ENCODE peak calls at places on chromosomes 1 and 21, in six cellular contexts. One of them, this sample, is unnamed.

GRCh38 chr21:15687208-15687607 is 42.6 kb upstream of the USP25 start:
- DNase-seq in GM13977: no peak
- DNase-seq in AG04450: no peak
- DNase-seq in astrocyte of the cerebellum: no peak
- DNase-seq in suprapubic skin: no peak
- DNase-seq in left lung: no peak
- DNase-seq in this sample: no peak

GRCh38 chr1:90925928-90926869 is 95.6 kb downstream of the ZNF644 start:
- DNase-seq in astrocyte of the cerebellum: peak; percentile 55
- DNase-seq in left lung: no peak
- DNase-seq in AG04450: peak; percentile 34
- DNase-seq in GM13977: no peak
- DNase-seq in suprapubic skin: no peak
- DNase-seq in this sample: no peak

GRCh38 chr21:42657676-42658319 is 4.4 kb downstream of the PDE9A start:
- DNase-seq in AG04450: no peak
- DNase-seq in astrocyte of the cerebellum: no peak
- DNase-seq in suprapubic skin: no peak
- DNase-seq in GM13977: no peak
- DNase-seq in left lung: peak; percentile 76
- DNase-seq in this sample: no peak

GRCh38 chr1:65175171-65176070 is 27.4 kb downstream of the AK4 start:
- DNase-seq in suprapubic skin: no peak
- DNase-seq in AG04450: no peak
- DNase-seq in left lung: no peak
- DNase-seq in astrocyte of the cerebellum: peak; percentile 45
- DNase-seq in GM13977: no peak
- DNase-seq in this sample: no peak

GRCh38 chr1:153262462-153263157 is 3.1 kb downstream of the LORICRIN start:
- DNase-seq in astrocyte of the cerebellum: no peak
- DNase-seq in GM13977: peak; percentile 60
- DNase-seq in left lung: no peak
- DNase-seq in AG04450: no peak
- DNase-seq in suprapubic skin: no peak
- DNase-seq in this sample: no peak

GRCh38 chr1:112707217-112708001 is 482 bp upstream of the RHOC start:
- DNase-seq in AG04450: no peak
- DNase-seq in GM13977: peak; percentile 90
- DNase-seq in left lung: peak; percentile 96
- DNase-seq in suprapubic skin: peak; percentile 91
- DNase-seq in astrocyte of the cerebellum: peak; percentile 60
- DNase-seq in this sample: peak; percentile 85

GRCh38 chr21:38645282-38645681 is 147.0 kb upstream of the ERG start:
- DNase-seq in astrocyte of the cerebellum: peak; percentile 70
- DNase-seq in GM13977: no peak
- DNase-seq in left lung: no peak
- DNase-seq in suprapubic skin: no peak
- DNase-seq in AG04450: peak; percentile 34
- DNase-seq in this sample: no peak

GRCh38 chr1:246219508-246220030 is 287.5 kb downstream of the SMYD3 start:
- DNase-seq in astrocyte of the cerebellum: no peak
- DNase-seq in left lung: no peak
- DNase-seq in suprapubic skin: no peak
- DNase-seq in GM13977: peak; percentile 36
- DNase-seq in AG04450: no peak
- DNase-seq in this sample: peak; percentile 12

GRCh38 chr1:69929278-69930057 is 275.9 kb downstream of the LRRC40 start:
- DNase-seq in GM13977: no peak
- DNase-seq in astrocyte of the cerebellum: no peak
- DNase-seq in suprapubic skin: no peak
- DNase-seq in AG04450: no peak
- DNase-seq in left lung: no peak
- DNase-seq in this sample: no peak

GRCh38 chr1:30106125-30106524 is 617.3 kb downstream of the MATN1 start:
- DNase-seq in astrocyte of the cerebellum: no peak
- DNase-seq in AG04450: no peak
- DNase-seq in suprapubic skin: no peak
- DNase-seq in left lung: no peak
- DNase-seq in GM13977: no peak
- DNase-seq in this sample: peak; percentile 60

GRCh38 chr1:25031601-25031965 is 101.5 kb upstream of the RUNX3 start:
- DNase-seq in suprapubic skin: no peak
- DNase-seq in left lung: peak; percentile 42
- DNase-seq in GM13977: peak; percentile 62
- DNase-seq in AG04450: no peak
- DNase-seq in astrocyte of the cerebellum: no peak
- DNase-seq in this sample: no peak

GRCh38 chr1:170685166-170685565 is 21.2 kb downstream of the PRRX1 start:
- DNase-seq in AG04450: no peak
- DNase-seq in GM13977: no peak
- DNase-seq in left lung: no peak
- DNase-seq in suprapubic skin: no peak
- DNase-seq in astrocyte of the cerebellum: no peak
- DNase-seq in this sample: no peak

GRCh38 chr1:101238681-101239094 is 1.9 kb downstream of the S1PR1 start:
- DNase-seq in left lung: peak; percentile 95
- DNase-seq in AG04450: peak; percentile 72
- DNase-seq in GM13977: peak; percentile 59
- DNase-seq in astrocyte of the cerebellum: peak; percentile 87
- DNase-seq in suprapubic skin: peak; percentile 92
- DNase-seq in this sample: peak; percentile 91

GRCh38 chr1:202254454-202255252 is 61.1 kb downstream of the LGR6 start:
- DNase-seq in astrocyte of the cerebellum: no peak
- DNase-seq in GM13977: no peak
- DNase-seq in left lung: no peak
- DNase-seq in AG04450: no peak
- DNase-seq in suprapubic skin: peak; percentile 76
- DNase-seq in this sample: no peak

GRCh38 chr1:239308701-239309333 is 77.6 kb upstream of the CHRM3 start:
- DNase-seq in left lung: no peak
- DNase-seq in GM13977: peak; percentile 5
- DNase-seq in suprapubic skin: no peak
- DNase-seq in astrocyte of the cerebellum: no peak
- DNase-seq in AG04450: no peak
- DNase-seq in this sample: peak; percentile 50

GRCh38 chr1:109895720-109896504 is 14.7 kb upstream of the CSF1 start:
- DNase-seq in GM13977: no peak
- DNase-seq in AG04450: no peak
- DNase-seq in astrocyte of the cerebellum: no peak
- DNase-seq in left lung: peak; percentile 84
- DNase-seq in suprapubic skin: no peak
- DNase-seq in this sample: peak; percentile 35
- TF ChIP-seq CTCF in GM13977: no peak
- TF ChIP-seq CTCF in AG04450: no peak
- TF ChIP-seq CTCF in astrocyte of the cerebellum: no peak
- TF ChIP-seq CTCF in left lung: no peak
- TF ChIP-seq CTCF in suprapubic skin: no peak
- TF ChIP-seq CTCF in this sample: no peak

GRCh38 chr1:82094136-82094535 is 293.4 kb downstream of the ADGRL2 start:
- DNase-seq in GM13977: no peak
- DNase-seq in astrocyte of the cerebellum: no peak
- DNase-seq in left lung: no peak
- DNase-seq in AG04450: no peak
- DNase-seq in suprapubic skin: no peak
- DNase-seq in this sample: no peak

GRCh38 chr1:82091274-82091673 is 290.5 kb downstream of the ADGRL2 start:
- DNase-seq in GM13977: no peak
- DNase-seq in suprapubic skin: no peak
- DNase-seq in astrocyte of the cerebellum: no peak
- DNase-seq in AG04450: no peak
- DNase-seq in left lung: no peak
- DNase-seq in this sample: no peak

GRCh38 chr1:82086739-82087138 is 286.0 kb downstream of the ADGRL2 start:
- DNase-seq in astrocyte of the cerebellum: no peak
- DNase-seq in left lung: no peak
- DNase-seq in GM13977: no peak
- DNase-seq in suprapubic skin: no peak
- DNase-seq in AG04450: no peak
- DNase-seq in this sample: no peak

GRCh38 chr1:82090104-82090503 is 289.4 kb downstream of the ADGRL2 start:
- DNase-seq in astrocyte of the cerebellum: no peak
- DNase-seq in left lung: no peak
- DNase-seq in GM13977: no peak
- DNase-seq in suprapubic skin: no peak
- DNase-seq in AG04450: no peak
- DNase-seq in this sample: no peak

GRCh38 chr1:82091729-82092128 is 291.0 kb downstream of the ADGRL2 start:
- DNase-seq in suprapubic skin: no peak
- DNase-seq in GM13977: no peak
- DNase-seq in AG04450: no peak
- DNase-seq in left lung: no peak
- DNase-seq in astrocyte of the cerebellum: no peak
- DNase-seq in this sample: no peak
- TF ChIP-seq CTCF in suprapubic skin: no peak
- TF ChIP-seq CTCF in GM13977: no peak
- TF ChIP-seq CTCF in AG04450: no peak
- TF ChIP-seq CTCF in left lung: no peak
- TF ChIP-seq CTCF in astrocyte of the cerebellum: peak; percentile 1
- TF ChIP-seq CTCF in this sample: no peak

GRCh38 chr1:117096871-117097842 is 24.4 kb downstream of the TRIM45 start:
- DNase-seq in suprapubic skin: no peak
- DNase-seq in AG04450: no peak
- DNase-seq in astrocyte of the cerebellum: no peak
- DNase-seq in GM13977: no peak
- DNase-seq in left lung: no peak
- DNase-seq in this sample: no peak

GRCh38 chr1:117092594-117092993 is 29.0 kb downstream of the TRIM45 start:
- DNase-seq in suprapubic skin: no peak
- DNase-seq in left lung: no peak
- DNase-seq in astrocyte of the cerebellum: no peak
- DNase-seq in GM13977: no peak
- DNase-seq in AG04450: no peak
- DNase-seq in this sample: no peak

GRCh38 chr1:117093091-117093534 is 28.4 kb downstream of the TRIM45 start:
- DNase-seq in GM13977: peak; percentile 12
- DNase-seq in suprapubic skin: no peak
- DNase-seq in left lung: no peak
- DNase-seq in astrocyte of the cerebellum: peak; percentile 93
- DNase-seq in AG04450: peak; percentile 91
- DNase-seq in this sample: no peak

GRCh38 chr1:117095237-117095636 is 26.3 kb downstream of the TRIM45 start:
- DNase-seq in AG04450: no peak
- DNase-seq in suprapubic skin: no peak
- DNase-seq in left lung: no peak
- DNase-seq in GM13977: no peak
- DNase-seq in astrocyte of the cerebellum: peak; percentile 93
- DNase-seq in this sample: no peak

GRCh38 chr1:117093870-117094621 is 27.5 kb downstream of the TRIM45 start:
- DNase-seq in astrocyte of the cerebellum: peak; percentile 79
- DNase-seq in left lung: no peak
- DNase-seq in suprapubic skin: no peak
- DNase-seq in GM13977: peak; percentile 37
- DNase-seq in AG04450: no peak
- DNase-seq in this sample: no peak
- TF ChIP-seq CTCF in astrocyte of the cerebellum: peak; percentile 51
- TF ChIP-seq CTCF in left lung: no peak
- TF ChIP-seq CTCF in suprapubic skin: peak; percentile 11
- TF ChIP-seq CTCF in GM13977: peak; percentile 35
- TF ChIP-seq CTCF in AG04450: peak; percentile 29
- TF ChIP-seq CTCF in this sample: peak; percentile 48

DNA sequence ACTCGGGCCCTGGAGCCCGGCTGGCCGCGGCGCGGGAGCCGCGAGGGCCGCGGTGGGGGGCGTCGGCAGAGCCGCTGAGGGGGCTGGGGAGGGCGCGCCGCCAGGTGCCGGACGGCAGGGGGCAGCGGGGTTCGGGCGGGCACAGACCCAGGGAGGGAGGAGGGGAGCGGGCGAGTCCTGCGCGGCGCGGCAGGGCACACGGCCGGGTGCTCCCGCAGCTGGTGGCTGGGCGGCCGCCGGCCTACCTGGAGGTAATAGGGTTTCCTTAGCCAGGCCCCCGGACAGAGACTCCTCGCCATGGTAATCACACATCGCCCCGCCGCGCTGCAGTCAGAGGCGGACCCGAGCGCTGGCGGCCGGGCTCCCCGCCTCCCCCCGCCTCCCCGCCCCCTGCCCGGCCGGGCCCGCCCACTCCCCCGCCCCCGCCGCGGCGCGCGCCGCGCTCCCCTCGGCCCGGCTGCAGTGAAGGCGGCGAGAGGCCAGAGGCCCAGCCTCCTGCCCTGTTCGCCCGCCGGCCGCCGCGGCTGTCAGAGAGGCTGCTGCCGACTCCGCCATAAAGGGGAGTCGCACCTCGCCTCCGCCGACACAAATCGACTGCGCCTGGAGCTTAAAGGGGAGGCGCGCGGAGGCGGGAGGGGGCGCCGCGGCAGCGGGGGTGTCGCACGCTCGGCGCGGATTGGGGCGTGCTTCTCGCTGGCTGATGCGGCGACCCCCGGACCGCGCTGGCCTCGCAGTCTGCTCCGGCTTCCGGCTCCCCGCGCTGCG is at the start of gene DIPK1A:
- DNase-seq in GM13977: peak; percentile 88
- DNase-seq in astrocyte of the cerebellum: peak; percentile 31
- DNase-seq in AG04450: no peak
- DNase-seq in left lung: peak; percentile 93
- DNase-seq in suprapubic skin: peak; percentile 87
- DNase-seq in this sample: peak; percentile 69
- TF ChIP-seq CTCF in GM13977: peak; percentile 32
- TF ChIP-seq CTCF in astrocyte of the cerebellum: no peak
- TF ChIP-seq CTCF in AG04450: no peak
- TF ChIP-seq CTCF in left lung: peak; percentile 26
- TF ChIP-seq CTCF in suprapubic skin: no peak
- TF ChIP-seq CTCF in this sample: peak; percentile 52

DNA sequence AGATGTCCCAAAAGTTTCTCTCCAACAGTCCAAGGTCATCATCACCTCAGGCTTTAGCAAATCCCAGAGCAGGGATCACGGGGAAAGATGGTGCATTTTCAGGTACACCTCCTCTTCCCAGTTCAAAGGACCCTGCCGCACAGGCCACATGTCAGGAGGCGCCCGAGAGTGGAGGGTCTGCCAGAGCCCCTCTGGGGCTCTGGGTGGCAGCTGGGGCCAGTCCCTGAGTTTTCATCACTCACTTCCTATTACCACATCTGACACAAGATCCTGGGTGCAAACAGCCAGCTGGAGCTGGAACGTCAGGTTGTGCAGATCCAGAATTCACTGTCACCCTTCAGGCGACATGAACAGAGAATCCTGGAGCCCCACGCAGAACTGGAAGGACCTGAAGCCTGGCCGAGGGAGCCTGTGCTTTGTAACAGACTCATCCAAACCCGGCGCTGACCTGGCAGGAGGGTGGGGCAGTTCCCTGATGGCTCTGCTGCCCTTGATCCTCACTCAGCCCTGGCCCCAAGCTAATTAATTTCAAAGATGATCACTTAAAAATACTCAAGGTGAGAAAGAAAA is 8.8 kb downstream of the TMEM63A start:
- DNase-seq in GM13977: no peak
- DNase-seq in AG04450: no peak
- DNase-seq in left lung: no peak
- DNase-seq in astrocyte of the cerebellum: no peak
- DNase-seq in suprapubic skin: no peak
- DNase-seq in this sample: no peak
- TF ChIP-seq CTCF in GM13977: no peak
- TF ChIP-seq CTCF in AG04450: no peak
- TF ChIP-seq CTCF in left lung: no peak
- TF ChIP-seq CTCF in astrocyte of the cerebellum: no peak
- TF ChIP-seq CTCF in suprapubic skin: no peak
- TF ChIP-seq CTCF in this sample: no peak

This sample was measured in neural crest cell.